ENCODE peak calls at places on chromosomes 3 and 15, in five cellular contexts. Q is suprapubic skin, D is vagina, F is HepG2, P is K562. R is an unnamed sample. For H3K9me3, the result is how much of the 10 kb centered on the place peaks cover.

GRCh38 chr3:18046131-18046530 is 303.7 kb upstream of the TBC1D5 start:
- DNase-seq in Q (no peak), D (no peak), F (no peak), P (no peak), R (no peak)

GRCh38 chr3:158765518-158766205 is 33.4 kb upstream of the RARRES1 start:
- DNase-seq in Q (no peak), D (no peak), F (no peak), P (no peak), R (no peak)

GRCh38 chr3:18444597-18445420 is 19.7 kb upstream of the SATB1 start:
- DNase-seq in Q (peak), D (no peak), F (peak), P (peak), R (no peak)

GRCh38 chr15:23857028-23857641 is 170.0 kb upstream of the NDN start:
- DNase-seq in Q (no peak), D (no peak), F (peak), P (peak), R (no peak)

GRCh38 chr15:64842986-64843561 is 1.4 kb downstream of the PLEKHO2 start:
- DNase-seq in Q (peak), D (no peak), F (no peak), P (peak), R (no peak)

GRCh38 chr3:15267502-15267901 is 61.5 kb downstream of the CAPN7 start:
- DNase-seq in Q (no peak), D (peak), F (no peak), P (no peak), R (no peak)

GRCh38 chr3:33117461-33117860 is 3.6 kb downstream of the CRTAP start:
- DNase-seq in Q (no peak), D (no peak), F (no peak), P (no peak), R (no peak)

GRCh38 chr3:15303728-15304127 is 28.7 kb downstream of the SH3BP5 start:
- DNase-seq in Q (peak), D (no peak), F (no peak), P (no peak), R (no peak)

GRCh38 chr15:98322551-98322950 is 325.8 kb upstream of the IGF1R start:
- DNase-seq in Q (no peak), D (peak), F (no peak), P (no peak), R (no peak)

GRCh38 chr3:10757021-10757820 is 58.8 kb upstream of the SLC6A11 start:
- DNase-seq in Q (no peak), D (no peak), F (no peak), P (no peak), R (no peak)

GRCh38 chr15:78906310-78906608 is 33.6 kb downstream of the MORF4L1 start:
- DNase-seq in Q (no peak), D (no peak), F (peak), P (no peak), R (no peak)

GRCh38 chr3:109109574-109109973 is 8.4 kb downstream of the MORC1 start:
- DNase-seq in Q (no peak), D (no peak), F (no peak), P (no peak), R (no peak)

DNA sequence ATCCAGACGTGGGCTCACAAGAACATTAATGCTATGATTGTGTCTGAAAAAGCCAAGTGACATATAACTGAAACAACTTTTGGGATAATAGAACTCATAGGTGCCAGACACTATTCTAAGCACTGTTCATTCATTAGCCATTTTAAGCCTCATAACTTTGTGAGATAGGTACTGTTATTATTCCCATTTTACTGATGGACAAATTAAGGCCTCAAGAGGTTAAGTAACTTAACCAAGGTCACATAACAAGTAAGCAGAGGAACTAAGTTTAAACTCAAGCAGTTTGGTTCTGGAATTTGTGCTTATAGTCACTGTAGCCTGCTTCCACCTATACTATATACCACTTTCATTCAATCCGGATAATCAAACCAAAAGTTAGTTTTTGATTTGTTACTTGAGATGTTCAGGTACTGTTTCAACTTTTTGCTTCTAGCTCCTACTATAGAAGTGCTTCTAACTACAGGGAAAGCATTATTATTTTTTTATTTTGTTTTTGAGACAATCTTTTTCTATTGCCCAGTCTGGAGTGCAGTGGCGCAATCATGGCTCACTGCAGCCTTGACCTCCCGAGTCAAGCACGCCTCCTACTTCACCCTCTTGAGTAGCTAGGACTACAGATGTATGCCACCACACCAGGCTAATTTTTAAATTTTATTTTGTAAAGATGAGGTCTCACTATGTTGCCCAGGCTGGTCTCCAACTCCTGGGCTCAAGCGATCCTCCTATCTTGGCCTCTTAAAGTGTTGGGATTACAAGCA is 41.9 kb downstream of the TIPARP start:
- DNase-seq in Q (no peak), D (no peak), F (no peak), P (no peak), R (no peak)
- TF ChIP-seq POLR2AphosphoS5 in Q (no peak), D (no peak), F (no peak), P (no peak), R (no peak)

GRCh38 chr15:80367661-80368060 is 36.5 kb upstream of the ARNT2 start:
- DNase-seq in Q (no peak), D (no peak), F (no peak), P (no peak), R (no peak)
- H3K9me3 ChIP-seq in Q (under half), D (under half), F (under half), P (under half), R (under half)

GRCh38 chr3:5014431-5014830 is 35.2 kb downstream of the BHLHE40 start:
- DNase-seq in Q (no peak), D (no peak), F (no peak), P (no peak), R (no peak)
- TF ChIP-seq CTCF in Q (no peak), D (no peak), F (no peak), P (no peak), R (no peak)

GRCh38 chr3:4980229-4981159 is 1.3 kb downstream of the BHLHE40 start:
- DNase-seq in Q (peak), D (no peak), F (peak), P (peak), R (peak)

GRCh38 chr3:4983739-4984510 is 4.7 kb downstream of the BHLHE40 start:
- DNase-seq in Q (peak), D (no peak), F (no peak), P (peak), R (no peak)

GRCh38 chr3:4982773-4983738 is 3.8 kb downstream of the BHLHE40 start:
- DNase-seq in Q (no peak), D (no peak), F (no peak), P (no peak), R (no peak)

GRCh38 chr3:4981160-4981687 is 2.0 kb downstream of the BHLHE40 start:
- DNase-seq in Q (no peak), D (no peak), F (no peak), P (no peak), R (no peak)

DNA sequence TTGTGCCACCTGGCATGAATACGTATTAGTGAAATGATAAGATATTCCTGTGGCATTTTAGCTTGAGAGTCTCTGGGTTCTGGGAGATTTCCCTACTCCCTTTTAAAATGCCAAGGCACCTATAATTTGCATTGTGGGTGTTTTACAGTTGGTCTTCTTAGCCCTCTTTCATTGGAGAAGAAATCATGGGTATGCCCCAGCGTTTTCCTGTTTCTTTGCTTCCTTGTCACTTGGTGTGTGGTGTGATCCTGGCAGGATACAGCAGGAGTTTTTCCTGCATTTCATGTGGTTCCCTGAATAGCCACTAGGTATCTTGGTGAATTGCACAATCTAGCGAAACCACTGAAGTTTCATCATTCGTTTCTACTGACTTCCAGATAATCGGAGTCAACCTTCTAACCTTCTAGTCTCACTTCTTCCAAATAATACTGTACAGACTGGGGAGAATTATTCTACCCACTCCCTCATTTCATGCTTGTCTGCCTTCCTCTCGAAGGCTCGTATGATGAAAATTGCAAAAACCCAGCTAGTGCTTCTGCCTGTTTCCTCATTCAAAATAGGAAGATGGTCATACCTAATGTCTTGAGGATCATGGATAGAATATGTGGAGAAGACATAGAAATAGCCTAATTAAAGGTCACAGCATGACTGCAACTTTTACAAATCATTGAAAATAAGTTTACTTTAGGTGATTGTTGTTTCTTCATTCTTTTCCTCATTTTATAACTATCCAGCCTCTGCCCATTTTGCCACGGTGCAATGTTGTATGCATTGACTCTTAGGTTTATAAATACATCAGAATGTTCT is 2.7 kb downstream of the BHLHE40 start:
- DNase-seq in Q (no peak), D (no peak), F (peak), P (peak), R (peak)
- TF ChIP-seq POLR2AphosphoS5 in Q (peak), D (no peak), F (peak), P (no peak), R (no peak)

GRCh38 chr3:176505878-176506621 is 691.2 kb downstream of the TBL1XR1 start:
- DNase-seq in Q (no peak), D (no peak), F (no peak), P (no peak), R (no peak)

GRCh38 chr3:176510097-176510496 is 687.2 kb downstream of the TBL1XR1 start:
- DNase-seq in Q (no peak), D (no peak), F (no peak), P (no peak), R (no peak)

GRCh38 chr3:176514297-176514696 is 683.0 kb downstream of the TBL1XR1 start:
- DNase-seq in Q (no peak), D (no peak), F (peak), P (peak), R (no peak)

GRCh38 chr3:176513604-176514003 is 683.7 kb downstream of the TBL1XR1 start:
- DNase-seq in Q (no peak), D (no peak), F (no peak), P (no peak), R (no peak)

GRCh38 chr3:176512037-176512436 is 685.2 kb downstream of the TBL1XR1 start:
- DNase-seq in Q (no peak), D (no peak), F (no peak), P (no peak), R (no peak)
- H3K9me3 ChIP-seq in Q (under half), D (under half), F (under half), P (under half), R (under half)

R was measured in breast epithelium.